ENCODE peak calls at places on chromosomes 6 and 20, in six cellular contexts. G, A, V, F, Z and E are unnamed samples.

GRCh38 chr6:140684776-140685550 is 1310.5 kb upstream of the CITED2 start:
- DNase-seq in G (no peak), A (no peak), V (peak; percentile 12), F (no peak), Z (peak; percentile 22), E (no peak)

GRCh38 chr6:141562181-141562800 is 570.4 kb upstream of the GJE1 start:
- DNase-seq in G (no peak), A (peak; percentile 70), V (peak; percentile 43), F (no peak), Z (no peak), E (peak; percentile 45)

GRCh38 chr6:81820979-81821378 is 68.5 kb upstream of the TENT5A start:
- DNase-seq in G (no peak), A (no peak), V (no peak), F (no peak), Z (no peak), E (no peak)

GRCh38 chr6:142374090-142374783 is 72.4 kb downstream of the ADGRG6 start:
- DNase-seq in G (no peak), A (peak; percentile 59), V (no peak), F (no peak), Z (no peak), E (no peak)

GRCh38 chr20:32339116-32339515 is 19.0 kb upstream of the ASXL1 start:
- DNase-seq in G (no peak), A (no peak), V (no peak), F (no peak), Z (peak; percentile 39), E (no peak)

GRCh38 chr20:50471231-50471630 is 39.0 kb upstream of the PTPN1 start:
- DNase-seq in G (no peak), A (no peak), V (no peak), F (no peak), Z (no peak), E (no peak)

GRCh38 chr6:64249129-64249528 is 613.5 kb downstream of the PHF3 start:
- DNase-seq in G (no peak), A (no peak), V (peak; percentile 42), F (no peak), Z (peak; percentile 39), E (no peak)

GRCh38 chr20:17468073-17468840 is 62.9 kb downstream of the BFSP1 start:
- DNase-seq in G (no peak), A (no peak), V (no peak), F (no peak), Z (no peak), E (no peak)

GRCh38 chr6:159169557-159170332 is 545 bp downstream of the FNDC1 start:
- DNase-seq in G (peak; percentile 40), A (peak; percentile 86), V (peak; percentile 55), F (no peak), Z (peak; percentile 31), E (peak; percentile 72)

GRCh38 chr6:159170333-159170672 is 1.1 kb downstream of the FNDC1 start:
- DNase-seq in G (no peak), A (no peak), V (no peak), F (no peak), Z (peak; percentile 27), E (no peak)

GRCh38 chr6:159170999-159171712 is 2.0 kb downstream of the FNDC1 start:
- DNase-seq in G (peak; percentile 67), A (no peak), V (peak; percentile 81), F (no peak), Z (peak; percentile 75), E (no peak)

GRCh38 chr6:159168536-159169192 is 536 bp upstream of the FNDC1 start:
- DNase-seq in G (peak; percentile 44), A (peak; percentile 91), V (peak; percentile 64), F (no peak), Z (peak; percentile 30), E (peak; percentile 84)

DNA sequence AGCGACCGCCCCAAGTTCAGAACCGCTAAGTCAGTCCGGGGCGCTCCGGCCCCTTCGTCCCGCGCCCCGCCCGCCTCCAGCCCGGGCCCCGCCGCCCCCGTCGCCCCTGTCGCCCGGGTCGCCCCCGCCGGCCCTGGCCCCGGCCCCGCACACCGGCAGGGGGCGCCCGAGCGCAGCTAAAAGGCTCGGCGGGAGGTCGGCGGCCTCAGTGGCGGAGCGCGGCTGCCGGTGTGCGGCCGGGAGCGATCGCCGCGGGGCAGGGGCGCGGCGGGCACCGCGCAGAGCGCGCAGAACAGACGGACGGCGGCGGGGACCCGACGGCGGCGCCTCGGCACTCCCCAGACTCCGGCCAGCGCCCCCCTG is at the start of gene FNDC1:
- DNase-seq in G (no peak), A (peak; percentile 75), V (no peak), F (no peak), Z (no peak), E (peak; percentile 82)
- TF ChIP-seq CTCF in G (no peak), A (peak; percentile 63), V (no peak), F (peak; percentile 11), Z (peak; percentile 25), E (no peak)

GRCh38 chr20:61499859-61500258 is 247.8 kb downstream of the CDH4 start:
- DNase-seq in G (peak; percentile 4), A (no peak), V (no peak), F (no peak), Z (no peak), E (no peak)
- TF ChIP-seq CTCF in G (no peak), A (no peak), V (no peak), F (no peak), Z (no peak), E (no peak)

DNA sequence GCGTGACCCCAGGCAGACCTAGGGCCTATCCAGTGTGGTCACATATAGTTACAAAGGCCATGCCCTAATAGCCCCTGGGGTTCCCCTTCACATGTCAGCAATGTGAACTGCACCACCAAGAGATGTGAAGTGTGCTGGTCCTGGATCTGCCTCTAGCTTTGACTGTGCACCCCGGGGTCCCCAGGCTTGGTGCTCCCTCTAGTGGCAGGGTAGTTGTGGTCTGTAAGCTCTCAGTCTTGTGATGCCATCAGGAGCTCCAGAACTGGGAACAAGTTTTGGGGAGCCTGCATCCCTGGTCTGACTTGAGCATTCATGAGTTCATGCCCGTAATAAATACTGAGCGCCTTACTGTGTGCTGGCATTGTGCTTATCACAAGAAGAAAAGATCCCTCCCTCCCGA is 143.4 kb downstream of the DHX35 start:
- DNase-seq in G (no peak), A (no peak), V (no peak), F (no peak), Z (no peak), E (no peak)
- TF ChIP-seq CTCF in G (no peak), A (peak; percentile 40), V (no peak), F (no peak), Z (no peak), E (peak; percentile 7)

DNA sequence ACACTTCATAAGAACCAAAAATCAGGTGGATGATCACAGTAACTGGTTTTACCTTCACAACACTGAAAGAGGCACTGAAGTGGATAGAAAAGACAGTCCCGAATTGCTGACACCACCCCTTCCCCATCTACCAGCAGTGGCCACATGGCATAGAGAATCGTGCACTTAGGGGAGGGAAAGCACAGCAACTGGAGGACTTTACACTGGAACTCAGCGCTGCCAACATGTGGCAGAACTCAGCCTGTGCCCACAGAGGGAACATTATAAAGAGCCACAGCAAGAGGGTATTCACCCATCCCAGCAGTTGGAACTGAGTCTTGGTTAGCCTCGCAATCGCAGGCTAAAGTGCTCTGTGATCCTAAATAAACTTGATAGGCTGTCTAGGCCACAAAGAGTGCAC is 6.5 kb upstream of the KIAA1586 start:
- DNase-seq in G (no peak), A (peak; percentile 63), V (no peak), F (no peak), Z (no peak), E (no peak)
- TF ChIP-seq CTCF in G (peak; percentile 3), A (peak; percentile 55), V (peak; percentile 5), F (no peak), Z (no peak), E (no peak)

GRCh38 chr6:12296255-12296573 is 6.1 kb downstream of the EDN1 start:
- DNase-seq in G (peak; percentile 88), A (no peak), V (peak; percentile 71), F (peak; percentile 80), Z (peak; percentile 94), E (no peak)

GRCh38 chr6:12296604-12297003 is 6.4 kb downstream of the EDN1 start:
- DNase-seq in G (no peak), A (no peak), V (no peak), F (no peak), Z (no peak), E (no peak)

GRCh38 chr6:12293931-12294800 is 4.0 kb downstream of the EDN1 start:
- DNase-seq in G (no peak), A (no peak), V (no peak), F (no peak), Z (no peak), E (no peak)

GRCh38 chr6:12294851-12295536 is 4.8 kb downstream of the EDN1 start:
- DNase-seq in G (no peak), A (no peak), V (no peak), F (no peak), Z (peak; percentile 57), E (no peak)

DNA sequence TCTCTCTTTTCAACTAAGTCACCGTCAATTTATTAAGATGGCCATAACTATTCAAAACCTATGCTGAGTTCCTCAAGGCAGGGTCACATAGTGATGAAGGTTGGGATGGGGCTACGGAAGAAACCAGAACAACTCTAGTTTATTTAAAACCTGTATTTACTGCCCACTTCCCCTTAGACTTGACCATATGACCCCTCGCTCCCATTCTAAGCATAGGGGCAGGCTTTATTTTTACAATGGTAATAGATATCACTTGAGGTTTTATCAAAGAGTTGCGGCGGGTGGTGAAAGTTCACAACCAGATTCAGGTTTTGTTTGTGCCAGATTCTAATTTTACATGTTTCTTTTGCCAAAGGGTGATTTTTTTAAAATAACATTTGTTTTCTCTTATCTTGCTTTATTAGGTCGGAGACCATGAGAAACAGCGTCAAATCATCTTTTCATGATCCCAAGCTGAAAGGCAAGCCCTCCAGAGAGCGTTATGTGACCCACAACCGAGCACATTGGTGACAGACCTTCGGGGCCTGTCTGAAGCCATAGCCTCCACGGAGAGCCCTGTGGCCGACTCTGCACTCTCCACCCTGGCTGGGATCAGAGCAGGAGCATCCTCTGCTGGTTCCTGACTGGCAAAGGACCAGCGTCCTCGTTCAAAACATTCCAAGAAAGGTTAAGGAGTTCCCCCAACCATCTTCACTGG is 5.5 kb downstream of the EDN1 start:
- DNase-seq in G (no peak), A (peak; percentile 12), V (no peak), F (no peak), Z (no peak), E (no peak)
- TF ChIP-seq CTCF in G (no peak), A (peak; percentile 20), V (no peak), F (no peak), Z (no peak), E (no peak)